ENCODE peak calls at places on chromosomes 16 and 17, in nine cellular contexts. One of them, this sample, is unnamed.

GRCh38 chr17:28551421-28552186 is 820 bp downstream of the UNC119 start:
- DNase-seq in AG04450: no peak
- DNase-seq in heart right ventricle: no peak
- DNase-seq in mesothelial cell of epicardium: no peak
- DNase-seq in GM23338: no peak
- DNase-seq in lower leg skin: no peak
- DNase-seq in glutamatergic neuron: peak; percentile 39
- DNase-seq in ascending aorta: no peak
- DNase-seq in Calu3: no peak
- DNase-seq in this sample: peak; percentile 52

GRCh38 chr17:63697341-63698286 is 2.3 kb downstream of the LIMD2 start:
- DNase-seq in mesothelial cell of epicardium: no peak
- DNase-seq in AG04450: no peak
- DNase-seq in ascending aorta: no peak
- DNase-seq in heart right ventricle: peak; percentile 55
- DNase-seq in glutamatergic neuron: peak; percentile 55
- DNase-seq in Calu3: peak; percentile 64
- DNase-seq in GM23338: peak; percentile 75
- DNase-seq in lower leg skin: peak; percentile 86
- DNase-seq in this sample: peak; percentile 76

GRCh38 chr17:9929873-9930272 is 24.8 kb upstream of the RCVRN start:
- DNase-seq in heart right ventricle: no peak
- DNase-seq in glutamatergic neuron: no peak
- DNase-seq in mesothelial cell of epicardium: no peak
- DNase-seq in AG04450: no peak
- DNase-seq in GM23338: no peak
- DNase-seq in lower leg skin: no peak
- DNase-seq in Calu3: no peak
- DNase-seq in ascending aorta: no peak
- DNase-seq in this sample: no peak

GRCh38 chr16:69393898-69394849 is 8.4 kb upstream of the TERF2 start:
- DNase-seq in lower leg skin: no peak
- DNase-seq in ascending aorta: no peak
- DNase-seq in heart right ventricle: no peak
- DNase-seq in GM23338: no peak
- DNase-seq in mesothelial cell of epicardium: no peak
- DNase-seq in Calu3: no peak
- DNase-seq in AG04450: no peak
- DNase-seq in glutamatergic neuron: no peak
- DNase-seq in this sample: no peak

GRCh38 chr16:8958344-8958808 is 5.3 kb downstream of the USP7 start:
- DNase-seq in heart right ventricle: no peak
- DNase-seq in mesothelial cell of epicardium: no peak
- DNase-seq in ascending aorta: no peak
- DNase-seq in Calu3: no peak
- DNase-seq in glutamatergic neuron: no peak
- DNase-seq in lower leg skin: no peak
- DNase-seq in GM23338: no peak
- DNase-seq in AG04450: no peak
- DNase-seq in this sample: peak; percentile 37

GRCh38 chr16:13936596-13937081 is 16.7 kb downstream of the ERCC4 start:
- DNase-seq in AG04450: no peak
- DNase-seq in glutamatergic neuron: no peak
- DNase-seq in mesothelial cell of epicardium: no peak
- DNase-seq in GM23338: no peak
- DNase-seq in ascending aorta: no peak
- DNase-seq in Calu3: no peak
- DNase-seq in heart right ventricle: no peak
- DNase-seq in lower leg skin: no peak
- DNase-seq in this sample: no peak

GRCh38 chr16:9286930-9287329 is 195.5 kb downstream of the HAPSTR1 start:
- DNase-seq in AG04450: no peak
- DNase-seq in glutamatergic neuron: no peak
- DNase-seq in mesothelial cell of epicardium: no peak
- DNase-seq in heart right ventricle: no peak
- DNase-seq in ascending aorta: no peak
- DNase-seq in lower leg skin: no peak
- DNase-seq in Calu3: no peak
- DNase-seq in GM23338: no peak
- DNase-seq in this sample: no peak

GRCh38 chr16:23509763-23510153 is 536 bp downstream of the GGA2 start:
- DNase-seq in glutamatergic neuron: no peak
- DNase-seq in lower leg skin: no peak
- DNase-seq in Calu3: peak; percentile 23
- DNase-seq in heart right ventricle: peak; percentile 17
- DNase-seq in GM23338: peak; percentile 50
- DNase-seq in ascending aorta: no peak
- DNase-seq in mesothelial cell of epicardium: no peak
- DNase-seq in AG04450: no peak
- DNase-seq in this sample: no peak

GRCh38 chr17:57706761-57707160 is 38.3 kb downstream of the CCDC182 start:
- DNase-seq in ascending aorta: no peak
- DNase-seq in glutamatergic neuron: no peak
- DNase-seq in AG04450: no peak
- DNase-seq in heart right ventricle: no peak
- DNase-seq in lower leg skin: no peak
- DNase-seq in GM23338: no peak
- DNase-seq in Calu3: no peak
- DNase-seq in mesothelial cell of epicardium: no peak
- DNase-seq in this sample: no peak

GRCh38 chr17:691423-691822 is 23.2 kb downstream of the VPS53 start:
- DNase-seq in lower leg skin: no peak
- DNase-seq in glutamatergic neuron: no peak
- DNase-seq in Calu3: no peak
- DNase-seq in AG04450: no peak
- DNase-seq in ascending aorta: no peak
- DNase-seq in mesothelial cell of epicardium: no peak
- DNase-seq in heart right ventricle: no peak
- DNase-seq in GM23338: no peak
- DNase-seq in this sample: no peak

GRCh38 chr16:87086156-87086555 is 231.0 kb downstream of the C16orf95 start:
- DNase-seq in ascending aorta: no peak
- DNase-seq in GM23338: no peak
- DNase-seq in glutamatergic neuron: no peak
- DNase-seq in lower leg skin: peak; percentile 65
- DNase-seq in Calu3: no peak
- DNase-seq in heart right ventricle: no peak
- DNase-seq in mesothelial cell of epicardium: no peak
- DNase-seq in AG04450: no peak
- DNase-seq in this sample: no peak

GRCh38 chr16:84836234-84836647 is 16.5 kb downstream of the CRISPLD2 start:
- DNase-seq in glutamatergic neuron: no peak
- DNase-seq in mesothelial cell of epicardium: no peak
- DNase-seq in heart right ventricle: peak; percentile 77
- DNase-seq in GM23338: peak; percentile 86
- DNase-seq in Calu3: no peak
- DNase-seq in AG04450: peak; percentile 100
- DNase-seq in lower leg skin: peak; percentile 92
- DNase-seq in ascending aorta: peak; percentile 32
- DNase-seq in this sample: no peak

GRCh38 chr17:43714338-43715149 is 44.0 kb downstream of the SOST start:
- DNase-seq in lower leg skin: no peak
- DNase-seq in heart right ventricle: no peak
- DNase-seq in AG04450: no peak
- DNase-seq in Calu3: no peak
- DNase-seq in ascending aorta: no peak
- DNase-seq in GM23338: no peak
- DNase-seq in mesothelial cell of epicardium: no peak
- DNase-seq in glutamatergic neuron: no peak
- DNase-seq in this sample: no peak

GRCh38 chr17:7560172-7561027 is 1.3 kb upstream of the SENP3 start:
- DNase-seq in ascending aorta: no peak
- DNase-seq in GM23338: peak; percentile 94
- DNase-seq in AG04450: no peak
- DNase-seq in lower leg skin: peak; percentile 94
- DNase-seq in mesothelial cell of epicardium: no peak
- DNase-seq in Calu3: peak; percentile 76
- DNase-seq in heart right ventricle: peak; percentile 58
- DNase-seq in glutamatergic neuron: peak; percentile 86
- DNase-seq in this sample: peak; percentile 66

GRCh38 chr17:3682033-3682432 is 13.4 kb downstream of the EMC6 start:
- DNase-seq in glutamatergic neuron: no peak
- DNase-seq in lower leg skin: no peak
- DNase-seq in Calu3: no peak
- DNase-seq in ascending aorta: no peak
- DNase-seq in AG04450: no peak
- DNase-seq in GM23338: no peak
- DNase-seq in heart right ventricle: no peak
- DNase-seq in mesothelial cell of epicardium: no peak
- DNase-seq in this sample: no peak

GRCh38 chr17:75396781-75397180 is 8.7 kb downstream of the GRB2 start:
- DNase-seq in glutamatergic neuron: no peak
- DNase-seq in Calu3: no peak
- DNase-seq in lower leg skin: no peak
- DNase-seq in heart right ventricle: no peak
- DNase-seq in mesothelial cell of epicardium: no peak
- DNase-seq in ascending aorta: no peak
- DNase-seq in AG04450: no peak
- DNase-seq in GM23338: no peak
- DNase-seq in this sample: no peak

GRCh38 chr16:53511403-53512280 is 8.6 kb upstream of the AKTIP start:
- DNase-seq in heart right ventricle: no peak
- DNase-seq in glutamatergic neuron: no peak
- DNase-seq in ascending aorta: no peak
- DNase-seq in GM23338: no peak
- DNase-seq in Calu3: peak; percentile 63
- DNase-seq in lower leg skin: peak; percentile 64
- DNase-seq in mesothelial cell of epicardium: no peak
- DNase-seq in AG04450: no peak
- DNase-seq in this sample: no peak

GRCh38 chr16:87806608-87807546 is 41.1 kb upstream of the KLHDC4 start:
- DNase-seq in glutamatergic neuron: peak; percentile 82
- DNase-seq in ascending aorta: no peak
- DNase-seq in Calu3: peak; percentile 81
- DNase-seq in AG04450: peak; percentile 78
- DNase-seq in heart right ventricle: peak; percentile 62
- DNase-seq in mesothelial cell of epicardium: no peak
- DNase-seq in lower leg skin: peak; percentile 89
- DNase-seq in GM23338: no peak
- DNase-seq in this sample: peak; percentile 63

GRCh38 chr17:66290097-66290722 is 12.2 kb upstream of the PRKCA start:
- DNase-seq in GM23338: peak; percentile 27
- DNase-seq in heart right ventricle: no peak
- DNase-seq in mesothelial cell of epicardium: no peak
- DNase-seq in ascending aorta: no peak
- DNase-seq in glutamatergic neuron: no peak
- DNase-seq in lower leg skin: no peak
- DNase-seq in AG04450: no peak
- DNase-seq in Calu3: no peak
- DNase-seq in this sample: no peak
- TF ChIP-seq CTCF in GM23338: peak; percentile 51
- TF ChIP-seq CTCF in heart right ventricle: peak; percentile 11
- TF ChIP-seq CTCF in mesothelial cell of epicardium: no peak
- TF ChIP-seq CTCF in ascending aorta: no peak
- TF ChIP-seq CTCF in glutamatergic neuron: no peak
- TF ChIP-seq CTCF in lower leg skin: no peak
- TF ChIP-seq CTCF in AG04450: no peak
- TF ChIP-seq CTCF in Calu3: no peak
- TF ChIP-seq CTCF in this sample: peak; percentile 8

DNA sequence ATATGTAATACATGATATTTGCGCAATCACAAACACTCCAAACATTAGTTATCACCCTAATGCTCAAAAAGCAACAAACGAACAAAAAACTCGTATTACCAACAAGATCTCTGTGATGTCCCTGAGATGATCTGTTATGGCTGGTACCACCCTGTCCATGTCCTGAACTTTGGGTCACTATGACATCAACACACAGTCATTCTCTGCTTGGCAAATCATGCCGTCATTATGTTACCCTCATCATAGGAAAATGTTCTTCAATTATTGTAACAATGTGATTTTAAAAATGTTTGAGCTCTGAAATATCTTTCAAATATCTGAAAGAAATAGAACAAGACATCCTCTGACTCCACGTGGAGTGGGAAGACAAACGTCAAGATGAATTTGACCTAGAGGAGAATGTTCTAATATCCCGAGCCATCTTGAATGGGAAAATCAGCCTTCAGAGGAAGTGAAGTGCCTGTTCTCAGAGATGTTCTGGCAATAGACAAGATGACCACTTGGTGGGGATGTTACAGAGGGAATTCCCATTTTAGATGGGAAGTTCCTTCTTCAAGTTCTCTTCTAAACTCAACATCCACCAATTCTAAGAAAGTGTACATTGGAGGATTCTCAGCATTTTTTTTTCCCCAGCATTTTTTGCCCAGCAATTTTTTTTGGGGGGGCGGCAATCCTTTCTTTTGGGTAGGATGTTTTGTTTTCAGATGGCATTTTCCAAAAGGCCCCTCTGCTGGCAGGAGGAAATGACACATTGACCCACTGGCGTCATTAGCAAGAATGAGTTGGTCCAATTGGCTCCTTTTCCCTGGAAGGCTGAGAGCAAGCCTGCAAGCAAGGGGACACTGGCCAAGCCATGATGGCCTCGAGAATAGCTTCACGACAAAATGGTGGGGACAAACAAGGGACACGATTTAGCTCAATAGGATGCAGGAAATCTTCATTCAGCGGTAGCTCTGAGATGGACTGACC is 3.7 kb upstream of the HSD17B2 start:
- DNase-seq in mesothelial cell of epicardium: no peak
- DNase-seq in heart right ventricle: no peak
- DNase-seq in Calu3: peak; percentile 41
- DNase-seq in lower leg skin: no peak
- DNase-seq in GM23338: peak; percentile 75
- DNase-seq in ascending aorta: no peak
- DNase-seq in glutamatergic neuron: no peak
- DNase-seq in AG04450: peak; percentile 27
- DNase-seq in this sample: peak; percentile 44
- TF ChIP-seq CTCF in mesothelial cell of epicardium: no peak
- TF ChIP-seq CTCF in heart right ventricle: peak; percentile 25
- TF ChIP-seq CTCF in Calu3: no peak
- TF ChIP-seq CTCF in lower leg skin: no peak
- TF ChIP-seq CTCF in GM23338: peak; percentile 73
- TF ChIP-seq CTCF in ascending aorta: no peak
- TF ChIP-seq CTCF in glutamatergic neuron: no peak
- TF ChIP-seq CTCF in AG04450: peak; percentile 62
- TF ChIP-seq CTCF in this sample: peak; percentile 43

DNA sequence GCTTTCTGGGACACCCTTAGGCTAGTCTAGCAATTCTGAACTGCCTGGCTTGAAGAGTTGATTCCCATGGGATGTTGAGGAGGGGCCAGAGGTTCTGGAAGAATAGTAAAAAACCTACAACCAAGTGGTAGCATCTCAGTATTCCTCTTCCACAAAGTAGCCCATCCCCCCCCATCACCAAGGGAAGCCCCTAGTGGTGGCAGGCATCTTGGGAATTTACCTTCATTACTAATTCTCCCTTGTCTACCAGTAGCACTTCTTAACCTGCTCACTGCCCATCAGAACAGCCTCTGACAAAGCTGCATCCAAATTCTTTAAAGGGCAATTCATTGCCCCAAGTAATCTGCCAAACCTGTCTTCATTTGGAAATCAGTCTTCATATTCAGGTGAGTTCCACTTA is 12.8 kb upstream of the RAB11FIP4 start:
- DNase-seq in heart right ventricle: no peak
- DNase-seq in ascending aorta: no peak
- DNase-seq in GM23338: peak; percentile 81
- DNase-seq in mesothelial cell of epicardium: no peak
- DNase-seq in glutamatergic neuron: no peak
- DNase-seq in Calu3: no peak
- DNase-seq in lower leg skin: peak; percentile 49
- DNase-seq in AG04450: no peak
- DNase-seq in this sample: no peak
- TF ChIP-seq CTCF in heart right ventricle: peak; percentile 5
- TF ChIP-seq CTCF in ascending aorta: no peak
- TF ChIP-seq CTCF in GM23338: peak; percentile 37
- TF ChIP-seq CTCF in mesothelial cell of epicardium: no peak
- TF ChIP-seq CTCF in glutamatergic neuron: no peak
- TF ChIP-seq CTCF in Calu3: no peak
- TF ChIP-seq CTCF in lower leg skin: no peak
- TF ChIP-seq CTCF in AG04450: peak; percentile 16
- TF ChIP-seq CTCF in this sample: no peak

GRCh38 chr16:11218324-11218962 is 37.6 kb downstream of the SOCS1 start:
- DNase-seq in Calu3: no peak
- DNase-seq in ascending aorta: no peak
- DNase-seq in lower leg skin: no peak
- DNase-seq in GM23338: peak; percentile 52
- DNase-seq in glutamatergic neuron: no peak
- DNase-seq in AG04450: no peak
- DNase-seq in mesothelial cell of epicardium: no peak
- DNase-seq in heart right ventricle: no peak
- DNase-seq in this sample: no peak
- TF ChIP-seq CTCF in Calu3: peak; percentile 64
- TF ChIP-seq CTCF in ascending aorta: peak; percentile 14
- TF ChIP-seq CTCF in lower leg skin: no peak
- TF ChIP-seq CTCF in GM23338: peak; percentile 81
- TF ChIP-seq CTCF in glutamatergic neuron: peak; percentile 89
- TF ChIP-seq CTCF in AG04450: peak; percentile 57
- TF ChIP-seq CTCF in mesothelial cell of epicardium: peak; percentile 82
- TF ChIP-seq CTCF in heart right ventricle: peak; percentile 50
- TF ChIP-seq CTCF in this sample: peak; percentile 19

This sample was measured in GM13977.